ENCODE peak calls at places on chromosomes 1 and 21, in six cellular contexts. U is HFF-Myc; L is CD8-positive, alpha-beta T cell; V is fibroblast of the aortic adventitia; K is AG04450; G is mammary epithelial cell. I is an unnamed sample.
A peak's percentile ranks its signal among the peaks of the same experiment; 100 is the strongest.

GRCh38 chr1:167629681-167630567 is at the start of gene RCSD1:
- DNase-seq in L (no peak), G (peak; percentile 24), K (no peak), U (no peak), V (no peak), I (peak; percentile 16)

GRCh38 chr1:232905324-232906034 is 44.9 kb upstream of the NTPCR start:
- DNase-seq in U (no peak), V (peak; percentile 5), L (no peak), K (no peak), G (no peak), I (peak; percentile 43)

GRCh38 chr21:41848533-41848932 is 30.6 kb downstream of the PRDM15 start:
- DNase-seq in V (no peak), G (no peak), K (no peak), U (no peak), L (no peak), I (no peak)

GRCh38 chr1:244712669-244713068 is 59.7 kb downstream of the DESI2 start:
- DNase-seq in G (no peak), V (no peak), L (no peak), K (no peak), U (no peak), I (no peak)

GRCh38 chr1:228226956-228227791 is 19.3 kb downstream of the OBSCN start:
- DNase-seq in V (no peak), K (no peak), L (no peak), G (no peak), U (no peak), I (peak; percentile 11)

GRCh38 chr1:177385760-177386698 is 215.3 kb downstream of the BRINP2 start:
- DNase-seq in L (no peak), G (peak; percentile 65), K (no peak), U (no peak), V (no peak), I (peak; percentile 55)

GRCh38 chr1:160997323-160998038 is 23.5 kb downstream of the F11R start:
- DNase-seq in K (no peak), V (peak; percentile 76), L (no peak), U (peak; percentile 32), G (peak; percentile 64), I (peak; percentile 73)

GRCh38 chr1:20689645-20690056 is 28.2 kb downstream of the KIF17 start:
- DNase-seq in K (no peak), G (no peak), U (no peak), V (no peak), L (no peak), I (no peak)

GRCh38 chr1:25895365-25895990 is 10.7 kb downstream of the STMN1 start:
- DNase-seq in K (peak; percentile 86), U (peak; percentile 65), G (peak; percentile 77), V (peak; percentile 95), L (peak; percentile 86), I (peak; percentile 90)

GRCh38 chr1:231861541-231862481 is 235.2 kb downstream of the DISC1 start:
- DNase-seq in L (no peak), G (peak; percentile 9), V (peak; percentile 76), K (no peak), U (no peak), I (peak; percentile 23)

GRCh38 chr1:172549621-172550280 is 16.8 kb downstream of the SUCO start:
- DNase-seq in K (no peak), L (no peak), U (no peak), V (peak; percentile 27), G (no peak), I (no peak)

GRCh38 chr1:28790384-28791035 is 21.5 kb upstream of the OPRD1 start:
- DNase-seq in G (no peak), L (no peak), K (no peak), V (no peak), U (no peak), I (no peak)

GRCh38 chr1:171250263-171250662 is 2.0 kb downstream of the FMO1 start:
- DNase-seq in G (no peak), V (no peak), L (no peak), U (no peak), K (no peak), I (no peak)

GRCh38 chr21:15063081-15063820 is 1.5 kb downstream of the NRIP1 start:
- DNase-seq in L (no peak), K (no peak), G (peak; percentile 56), U (no peak), V (peak; percentile 36), I (peak; percentile 74)

GRCh38 chr1:112557385-112557784 is 48.6 kb downstream of the WNT2B start:
- DNase-seq in U (no peak), V (peak; percentile 48), K (no peak), L (no peak), G (no peak), I (peak; percentile 5)

GRCh38 chr1:45304311-45305081 is 22.2 kb upstream of the HPDL start:
- DNase-seq in K (no peak), G (no peak), V (no peak), U (no peak), L (no peak), I (no peak)

GRCh38 chr1:172697463-172698100 is 38.7 kb downstream of the FASLG start:
- DNase-seq in K (no peak), V (no peak), U (no peak), L (no peak), G (no peak), I (no peak)

GRCh38 chr1:43704838-43705237 is 2.5 kb upstream of the ST3GAL3 start:
- DNase-seq in V (peak; percentile 71), K (no peak), U (no peak), G (peak; percentile 13), L (no peak), I (peak; percentile 37)

GRCh38 chr1:76782777-76783176 is 84.5 kb upstream of the ST6GALNAC5 start:
- DNase-seq in U (no peak), L (no peak), V (peak; percentile 4), K (no peak), G (no peak), I (peak; percentile 23)

DNA sequence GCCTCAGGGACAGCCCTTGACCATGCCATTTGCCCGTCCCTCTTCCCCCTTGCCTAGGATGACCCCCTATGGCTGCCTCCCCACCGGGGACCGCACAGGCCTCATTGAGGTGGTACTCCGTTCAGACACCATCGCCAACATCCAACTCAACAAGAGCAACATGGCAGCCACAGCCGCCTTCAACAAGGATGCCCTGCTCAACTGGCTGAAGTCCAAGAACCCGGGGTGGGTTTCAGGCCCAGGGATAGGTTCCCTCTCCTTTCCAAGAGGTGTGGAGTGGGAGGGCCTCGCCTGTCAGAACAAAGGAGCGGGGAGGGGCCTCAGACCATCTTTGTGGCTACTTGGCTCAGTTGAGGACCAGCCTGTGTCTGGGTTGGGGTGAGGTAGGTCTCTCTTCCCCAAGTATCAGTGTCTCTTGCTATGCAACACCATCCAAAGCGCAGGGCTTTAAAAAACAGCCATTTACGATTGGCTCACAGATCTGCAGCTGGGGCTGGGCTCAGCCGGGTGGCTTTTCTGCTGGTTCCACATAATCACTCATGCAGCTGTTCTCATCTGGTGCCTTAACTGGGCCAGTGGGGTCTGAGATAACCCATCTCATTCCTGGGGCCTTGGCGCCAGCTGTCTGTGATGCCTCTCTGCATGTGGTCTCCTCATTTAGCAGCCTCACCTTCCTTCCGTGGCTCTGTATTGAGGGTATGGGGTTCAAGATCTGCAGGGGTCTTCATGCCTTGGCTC is 71.7 kb downstream of the PIK3CD start:
- DNase-seq in L (no peak), G (no peak), U (no peak), V (no peak), K (no peak), I (no peak)
- H3K4me3 ChIP-seq in L (no peak overlapping the region), G (no peak overlapping the region), U (no peak overlapping the region), V (no peak overlapping the region), K (no peak overlapping the region), I (no peak overlapping the region)

GRCh38 chr1:185318431-185319151 is 1.5 kb upstream of the IVNS1ABP start:
- DNase-seq in K (no peak), U (no peak), V (no peak), G (no peak), L (no peak), I (no peak)

GRCh38 chr1:185315364-185316108 is 1.5 kb downstream of the IVNS1ABP start:
- DNase-seq in K (no peak), U (no peak), G (no peak), V (peak; percentile 12), L (no peak), I (no peak)

GRCh38 chr1:185316163-185317033 is 645 bp downstream of the IVNS1ABP start:
- DNase-seq in U (peak; percentile 41), K (peak; percentile 83), L (peak; percentile 79), G (peak; percentile 88), V (peak; percentile 90), I (peak; percentile 92)

GRCh38 chr1:185317886-185318310 is 855 bp upstream of the IVNS1ABP start:
- DNase-seq in U (no peak), L (peak; percentile 42), V (no peak), G (peak; percentile 77), K (no peak), I (peak; percentile 86)

DNA sequence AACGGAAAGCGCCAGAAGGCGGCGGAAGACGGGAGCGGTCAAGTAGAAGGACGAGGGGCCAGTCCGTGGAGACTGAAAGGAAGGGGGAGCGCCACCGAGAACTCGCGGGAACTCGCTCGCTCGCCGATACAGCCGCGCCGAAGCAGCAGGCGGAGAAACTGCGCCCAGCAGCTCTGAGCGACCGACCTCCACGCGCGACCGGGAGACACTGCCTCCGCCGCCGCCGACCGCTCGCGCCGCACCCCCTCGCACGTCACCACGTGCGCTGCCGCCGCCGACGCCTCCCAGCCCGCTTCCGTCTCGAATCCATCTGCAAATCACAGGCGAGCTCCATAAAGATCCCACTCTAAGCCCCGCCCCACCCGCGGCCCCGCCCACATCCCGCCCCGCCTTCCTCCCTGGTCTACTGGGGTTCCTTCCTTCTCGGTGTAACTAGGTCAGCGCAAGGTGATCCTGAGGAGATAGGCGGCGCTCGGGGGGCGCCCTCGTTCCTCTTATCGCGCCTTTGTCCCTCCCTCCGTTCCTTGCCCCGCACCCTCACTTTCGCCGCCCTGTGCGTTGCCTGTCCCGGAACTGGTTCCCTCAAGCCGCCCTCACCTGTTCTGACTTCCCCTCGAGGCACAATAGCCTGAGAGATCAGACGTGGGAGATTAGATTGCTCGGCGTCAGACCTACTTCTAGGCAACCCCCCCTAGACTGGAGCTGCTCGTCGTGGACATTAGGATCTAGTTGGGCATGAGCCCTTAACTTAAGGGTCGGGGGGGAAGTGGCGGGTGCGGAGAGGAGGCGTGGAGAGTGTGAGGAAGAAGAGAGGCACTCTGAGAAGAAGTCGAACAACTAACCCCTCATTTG is at the start of gene IVNS1ABP:
- DNase-seq in U (peak; percentile 70), L (peak; percentile 94), G (peak; percentile 94), K (peak; percentile 67), V (peak; percentile 87), I (peak; percentile 97)
- TF ChIP-seq CTCF in U (no peak), L (no peak), G (peak; percentile 46), K (peak; percentile 10), V (peak; percentile 20), I (peak; percentile 26)

GRCh38 chr1:224182057-224182865 is 779 bp upstream of the DEGS1 start:
- DNase-seq in L (peak; percentile 15), G (peak; percentile 51), V (peak; percentile 6), K (no peak), U (no peak), I (peak; percentile 51)

GRCh38 chr1:224188286-224188685 is 5.2 kb downstream of the DEGS1 start:
- DNase-seq in G (no peak), V (no peak), K (no peak), U (no peak), L (no peak), I (no peak)

GRCh38 chr1:224183591-224184312 is 712 bp downstream of the DEGS1 start:
- DNase-seq in G (peak; percentile 68), U (peak; percentile 12), V (peak; percentile 60), L (peak; percentile 17), K (no peak), I (peak; percentile 47)

GRCh38 chr1:224182866-224183590 is at the start of gene DEGS1:
- DNase-seq in L (peak; percentile 74), U (peak; percentile 25), V (peak; percentile 55), G (peak; percentile 79), K (no peak), I (peak; percentile 82)

GRCh38 chr1:224185208-224185607 is 2.2 kb downstream of the DEGS1 start:
- DNase-seq in G (no peak), U (no peak), V (no peak), K (no peak), L (no peak), I (no peak)
- H3K4me3 ChIP-seq in G (no peak overlapping the region), U (peak overlapping the region; percentile 81), V (no peak overlapping the region), K (no peak overlapping the region), L (no peak overlapping the region), I (peak overlapping the region; percentile 69)

GRCh38 chr1:36342426-36343185 is 19.2 kb upstream of the EVA1B start:
- DNase-seq in U (no peak), L (peak; percentile 36), V (peak; percentile 71), G (peak; percentile 77), K (no peak), I (peak; percentile 76)
- TF ChIP-seq CTCF in U (peak; percentile 81), L (peak; percentile 69), V (peak; percentile 64), G (peak; percentile 77), K (peak; percentile 64), I (peak; percentile 65)